ENCODE peak calls at places on chromosomes 1 and 21, in four cellular contexts. One of them, this sample, is unnamed.

GRCh38 chr1:41664861-41665640 is 180.6 kb upstream of the EDN2 start:
- DNase-seq in GM12878: no peak
- DNase-seq in K562: no peak
- DNase-seq in HepG2: no peak
- DNase-seq in this sample: no peak

GRCh38 chr1:218380125-218380977 is 35.2 kb downstream of the TGFB2 start:
- DNase-seq in HepG2: peak; percentile 87
- DNase-seq in K562: no peak
- DNase-seq in GM12878: no peak
- DNase-seq in this sample: no peak

GRCh38 chr1:57550092-57550491 is 126.2 kb upstream of the DAB1 start:
- DNase-seq in K562: no peak
- DNase-seq in HepG2: no peak
- DNase-seq in GM12878: no peak
- DNase-seq in this sample: no peak

GRCh38 chr1:67053785-67054759 is at the start of gene SLC35D1:
- DNase-seq in K562: peak; percentile 86
- DNase-seq in HepG2: peak; percentile 86
- DNase-seq in GM12878: peak; percentile 39
- DNase-seq in this sample: peak; percentile 95

GRCh38 chr1:39105841-39106765 is 80.0 kb downstream of the NDUFS5 start:
- DNase-seq in K562: no peak
- DNase-seq in HepG2: peak; percentile 69
- DNase-seq in GM12878: no peak
- DNase-seq in this sample: peak; percentile 54

GRCh38 chr21:37244506-37245083 is 22.5 kb downstream of the VPS26C start:
- DNase-seq in HepG2: no peak
- DNase-seq in GM12878: no peak
- DNase-seq in K562: no peak
- DNase-seq in this sample: no peak

GRCh38 chr1:206864939-206865671 is at the start of gene IL20:
- DNase-seq in HepG2: peak; percentile 36
- DNase-seq in GM12878: peak; percentile 31
- DNase-seq in K562: peak; percentile 82
- DNase-seq in this sample: peak; percentile 52

GRCh38 chr1:168512864-168513595 is 30.8 kb downstream of the XCL2 start:
- DNase-seq in GM12878: no peak
- DNase-seq in HepG2: peak; percentile 21
- DNase-seq in K562: no peak
- DNase-seq in this sample: no peak

GRCh38 chr1:70504176-70504820 is 93.2 kb downstream of the CTH start:
- DNase-seq in GM12878: peak; percentile 56
- DNase-seq in K562: peak; percentile 63
- DNase-seq in HepG2: peak; percentile 71
- DNase-seq in this sample: peak; percentile 47

GRCh38 chr1:177983824-177984528 is 14.1 kb upstream of the SEC16B start:
- DNase-seq in HepG2: peak; percentile 7
- DNase-seq in K562: peak; percentile 12
- DNase-seq in GM12878: no peak
- DNase-seq in this sample: peak; percentile 29

GRCh38 chr1:228310162-228310792 is 96.4 kb downstream of the TRIM11 start:
- DNase-seq in HepG2: no peak
- DNase-seq in GM12878: no peak
- DNase-seq in K562: no peak
- DNase-seq in this sample: no peak

GRCh38 chr1:51303751-51304196 is 26.6 kb downstream of the TTC39A start:
- DNase-seq in GM12878: peak; percentile 32
- DNase-seq in HepG2: no peak
- DNase-seq in K562: no peak
- DNase-seq in this sample: no peak

GRCh38 chr1:84168783-84169182 is 24.7 kb downstream of the PRKACB start:
- DNase-seq in K562: no peak
- DNase-seq in GM12878: no peak
- DNase-seq in HepG2: no peak
- DNase-seq in this sample: no peak

GRCh38 chr1:229410692-229411433 is 23.0 kb downstream of the ACTA1 start:
- DNase-seq in GM12878: no peak
- DNase-seq in HepG2: no peak
- DNase-seq in K562: no peak
- DNase-seq in this sample: peak; percentile 86

GRCh38 chr1:2978691-2979190 is 42.5 kb upstream of the ACTRT2 start:
- DNase-seq in GM12878: no peak
- DNase-seq in K562: no peak
- DNase-seq in HepG2: no peak
- DNase-seq in this sample: no peak

GRCh38 chr1:19209439-19209989 is 552 bp downstream of the UBR4 start:
- DNase-seq in GM12878: no peak
- DNase-seq in HepG2: peak; percentile 58
- DNase-seq in K562: peak; percentile 86
- DNase-seq in this sample: peak; percentile 36

GRCh38 chr1:64822621-64823020 is 77.7 kb downstream of the RAVER2 start:
- DNase-seq in GM12878: no peak
- DNase-seq in HepG2: no peak
- DNase-seq in K562: no peak
- DNase-seq in this sample: no peak

GRCh38 chr21:38955495-38955894 is 149.8 kb downstream of the ETS2 start:
- DNase-seq in K562: no peak
- DNase-seq in HepG2: no peak
- DNase-seq in GM12878: no peak
- DNase-seq in this sample: no peak

GRCh38 chr1:234776256-234776874 is 166.4 kb upstream of the IRF2BP2 start:
- DNase-seq in HepG2: no peak
- DNase-seq in K562: no peak
- DNase-seq in GM12878: no peak
- DNase-seq in this sample: no peak

DNA sequence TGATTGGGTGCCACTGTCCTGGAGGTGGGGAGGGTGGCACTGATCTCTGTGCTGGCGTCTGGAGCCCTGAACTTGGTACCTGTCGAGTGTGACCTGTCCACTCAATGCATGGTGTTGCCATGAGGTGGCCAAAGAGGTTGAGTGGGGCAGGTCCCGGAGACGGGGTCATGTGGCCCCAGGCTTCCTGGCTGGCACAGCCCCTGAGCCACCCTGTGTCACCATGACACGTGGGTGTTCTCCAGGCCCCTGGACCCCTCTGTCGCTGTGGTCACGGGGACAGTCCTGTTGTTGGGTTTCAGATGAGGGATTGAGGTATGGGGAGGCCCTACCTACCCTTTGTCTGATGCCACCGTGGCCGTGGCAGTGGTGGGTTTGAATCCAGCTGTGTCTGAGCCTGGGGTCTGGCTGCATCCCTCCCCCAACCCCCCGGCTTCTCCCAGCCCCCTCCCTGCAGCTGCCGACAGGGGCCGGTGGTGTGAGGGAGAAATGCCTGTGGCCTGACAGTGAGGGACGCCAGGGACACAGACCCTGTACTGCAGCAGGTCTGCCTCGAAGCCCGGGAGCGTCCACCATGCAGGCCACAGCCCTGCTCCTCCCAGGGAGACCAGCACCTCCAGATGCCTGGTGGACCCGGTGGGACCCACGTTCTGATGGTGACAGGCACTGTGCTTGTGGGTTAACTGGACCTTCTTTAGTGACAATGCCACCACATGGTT is 12.0 kb downstream of the TRPM2 start:
- DNase-seq in GM12878: no peak
- DNase-seq in K562: no peak
- DNase-seq in HepG2: no peak
- DNase-seq in this sample: peak; percentile 15
- TF ChIP-seq GABPA in GM12878: no peak
- TF ChIP-seq GABPA in K562: no peak
- TF ChIP-seq GABPA in HepG2: no peak
- TF ChIP-seq GABPA in this sample: no peak

GRCh38 chr1:160642281-160642644 is 4.6 kb downstream of the SLAMF1 start:
- DNase-seq in HepG2: no peak
- DNase-seq in K562: no peak
- DNase-seq in GM12878: no peak
- DNase-seq in this sample: no peak
- H3K4me2 ChIP-seq in HepG2: no peak overlapping the region
- H3K4me2 ChIP-seq in K562: no peak overlapping the region
- H3K4me2 ChIP-seq in GM12878: peak overlapping the region; percentile 96
- H3K4me2 ChIP-seq in this sample: no peak overlapping the region

GRCh38 chr1:204883405-204883804 is 12.7 kb downstream of the NFASC start:
- DNase-seq in HepG2: no peak
- DNase-seq in GM12878: no peak
- DNase-seq in K562: no peak
- DNase-seq in this sample: no peak
- TF ChIP-seq JUND in HepG2: no peak
- TF ChIP-seq JUND in GM12878: no peak
- TF ChIP-seq JUND in K562: no peak
- TF ChIP-seq JUND in this sample: no peak

GRCh38 chr21:16870116-16870515 is 642.7 kb upstream of the CXADR start:
- DNase-seq in HepG2: no peak
- DNase-seq in K562: no peak
- DNase-seq in GM12878: no peak
- DNase-seq in this sample: no peak
- TF ChIP-seq GABPA in HepG2: no peak
- TF ChIP-seq GABPA in K562: no peak
- TF ChIP-seq GABPA in GM12878: no peak
- TF ChIP-seq GABPA in this sample: no peak

GRCh38 chr1:152179566-152179965 is 20.5 kb upstream of the RPTN start:
- DNase-seq in HepG2: no peak
- DNase-seq in K562: no peak
- DNase-seq in GM12878: no peak
- DNase-seq in this sample: no peak
- H3K4me2 ChIP-seq in HepG2: no peak overlapping the region
- H3K4me2 ChIP-seq in K562: no peak overlapping the region
- H3K4me2 ChIP-seq in GM12878: no peak overlapping the region
- H3K4me2 ChIP-seq in this sample: peak overlapping the region; percentile 8

This sample was measured in SK-N-SH.